ENCODE peak calls at places on chromosome 15, in eight cellular contexts. One of them, this sample, is unnamed.

GRCh38 chr15:94252223-94252766 is 20.9 kb downstream of the MCTP2 start:
- DNase-seq in fibroblast of the aortic adventitia: no peak
- DNase-seq in AG04450: no peak
- DNase-seq in choroid plexus epithelial cell: no peak
- DNase-seq in hepatocyte: no peak
- DNase-seq in A549: no peak
- DNase-seq in left ventricle myocardium inferior: no peak
- DNase-seq in fibroblast of mammary gland: no peak
- DNase-seq in this sample: no peak

GRCh38 chr15:37933685-37934084 is 755 bp upstream of the TMCO5A start:
- DNase-seq in fibroblast of the aortic adventitia: peak
- DNase-seq in AG04450: peak
- DNase-seq in choroid plexus epithelial cell: peak
- DNase-seq in hepatocyte: peak
- DNase-seq in A549: no peak
- DNase-seq in left ventricle myocardium inferior: no peak
- DNase-seq in fibroblast of mammary gland: peak
- DNase-seq in this sample: peak

GRCh38 chr15:90306560-90306959 is 41.1 kb downstream of the NGRN start:
- DNase-seq in fibroblast of the aortic adventitia: no peak
- DNase-seq in AG04450: no peak
- DNase-seq in choroid plexus epithelial cell: peak
- DNase-seq in hepatocyte: no peak
- DNase-seq in A549: no peak
- DNase-seq in left ventricle myocardium inferior: no peak
- DNase-seq in fibroblast of mammary gland: no peak
- DNase-seq in this sample: no peak

GRCh38 chr15:45199136-45199810 is 11.5 kb upstream of the SHF start:
- DNase-seq in fibroblast of the aortic adventitia: no peak
- DNase-seq in AG04450: no peak
- DNase-seq in choroid plexus epithelial cell: no peak
- DNase-seq in hepatocyte: no peak
- DNase-seq in A549: no peak
- DNase-seq in left ventricle myocardium inferior: no peak
- DNase-seq in fibroblast of mammary gland: no peak
- DNase-seq in this sample: peak

GRCh38 chr15:56759450-56759845 is 26.1 kb upstream of the ZNF280D start:
- DNase-seq in fibroblast of the aortic adventitia: peak
- DNase-seq in AG04450: peak
- DNase-seq in choroid plexus epithelial cell: peak
- DNase-seq in hepatocyte: no peak
- DNase-seq in A549: no peak
- DNase-seq in left ventricle myocardium inferior: peak
- DNase-seq in fibroblast of mammary gland: peak
- DNase-seq in this sample: peak

GRCh38 chr15:65085990-65086679 is 9.6 kb downstream of the KBTBD13 start:
- DNase-seq in fibroblast of the aortic adventitia: no peak
- DNase-seq in AG04450: no peak
- DNase-seq in choroid plexus epithelial cell: peak
- DNase-seq in hepatocyte: peak
- DNase-seq in A549: peak
- DNase-seq in left ventricle myocardium inferior: no peak
- DNase-seq in fibroblast of mammary gland: no peak
- DNase-seq in this sample: no peak

GRCh38 chr15:96336643-96337353 is 6.3 kb downstream of the NR2F2 start:
- DNase-seq in fibroblast of the aortic adventitia: no peak
- DNase-seq in AG04450: no peak
- DNase-seq in choroid plexus epithelial cell: peak
- DNase-seq in hepatocyte: no peak
- DNase-seq in A549: no peak
- DNase-seq in left ventricle myocardium inferior: no peak
- DNase-seq in fibroblast of mammary gland: peak
- DNase-seq in this sample: no peak

GRCh38 chr15:29677450-29677849 is 144.8 kb downstream of the TJP1 start:
- DNase-seq in fibroblast of the aortic adventitia: no peak
- DNase-seq in AG04450: no peak
- DNase-seq in choroid plexus epithelial cell: no peak
- DNase-seq in hepatocyte: no peak
- DNase-seq in A549: no peak
- DNase-seq in left ventricle myocardium inferior: no peak
- DNase-seq in fibroblast of mammary gland: no peak
- DNase-seq in this sample: no peak

GRCh38 chr15:90901799-90902655 is 1.1 kb upstream of the MAN2A2 start:
- DNase-seq in fibroblast of the aortic adventitia: peak
- DNase-seq in AG04450: no peak
- DNase-seq in choroid plexus epithelial cell: peak
- DNase-seq in hepatocyte: peak
- DNase-seq in A549: peak
- DNase-seq in left ventricle myocardium inferior: peak
- DNase-seq in fibroblast of mammary gland: peak
- DNase-seq in this sample: peak

GRCh38 chr15:48888209-48888608 is 10.3 kb downstream of the EID1 start:
- DNase-seq in fibroblast of the aortic adventitia: no peak
- DNase-seq in AG04450: no peak
- DNase-seq in choroid plexus epithelial cell: no peak
- DNase-seq in hepatocyte: no peak
- DNase-seq in A549: no peak
- DNase-seq in left ventricle myocardium inferior: no peak
- DNase-seq in fibroblast of mammary gland: no peak
- DNase-seq in this sample: no peak

GRCh38 chr15:98562361-98562791 is 86.0 kb upstream of the IGF1R start:
- DNase-seq in fibroblast of the aortic adventitia: no peak
- DNase-seq in AG04450: no peak
- DNase-seq in choroid plexus epithelial cell: no peak
- DNase-seq in hepatocyte: no peak
- DNase-seq in A549: no peak
- DNase-seq in left ventricle myocardium inferior: no peak
- DNase-seq in fibroblast of mammary gland: no peak
- DNase-seq in this sample: no peak

GRCh38 chr15:40930430-40931299 is 1.5 kb downstream of the DLL4 start:
- DNase-seq in fibroblast of the aortic adventitia: peak
- DNase-seq in AG04450: no peak
- DNase-seq in choroid plexus epithelial cell: peak
- DNase-seq in hepatocyte: peak
- DNase-seq in A549: no peak
- DNase-seq in left ventricle myocardium inferior: peak
- DNase-seq in fibroblast of mammary gland: no peak
- DNase-seq in this sample: no peak

GRCh38 chr15:100732359-100733055 is 130.1 kb downstream of the ASB7 start:
- DNase-seq in fibroblast of the aortic adventitia: peak
- DNase-seq in AG04450: no peak
- DNase-seq in choroid plexus epithelial cell: no peak
- DNase-seq in hepatocyte: no peak
- DNase-seq in A549: no peak
- DNase-seq in left ventricle myocardium inferior: no peak
- DNase-seq in fibroblast of mammary gland: no peak
- DNase-seq in this sample: no peak

GRCh38 chr15:67064607-67065530 is 533 bp upstream of the SMAD3 start:
- DNase-seq in fibroblast of the aortic adventitia: no peak
- DNase-seq in AG04450: no peak
- DNase-seq in choroid plexus epithelial cell: no peak
- DNase-seq in hepatocyte: peak
- DNase-seq in A549: no peak
- DNase-seq in left ventricle myocardium inferior: peak
- DNase-seq in fibroblast of mammary gland: no peak
- DNase-seq in this sample: peak

GRCh38 chr15:95880630-95881029 is 449.9 kb upstream of the NR2F2 start:
- DNase-seq in fibroblast of the aortic adventitia: no peak
- DNase-seq in AG04450: no peak
- DNase-seq in choroid plexus epithelial cell: no peak
- DNase-seq in hepatocyte: no peak
- DNase-seq in A549: no peak
- DNase-seq in left ventricle myocardium inferior: no peak
- DNase-seq in fibroblast of mammary gland: peak
- DNase-seq in this sample: no peak

DNA sequence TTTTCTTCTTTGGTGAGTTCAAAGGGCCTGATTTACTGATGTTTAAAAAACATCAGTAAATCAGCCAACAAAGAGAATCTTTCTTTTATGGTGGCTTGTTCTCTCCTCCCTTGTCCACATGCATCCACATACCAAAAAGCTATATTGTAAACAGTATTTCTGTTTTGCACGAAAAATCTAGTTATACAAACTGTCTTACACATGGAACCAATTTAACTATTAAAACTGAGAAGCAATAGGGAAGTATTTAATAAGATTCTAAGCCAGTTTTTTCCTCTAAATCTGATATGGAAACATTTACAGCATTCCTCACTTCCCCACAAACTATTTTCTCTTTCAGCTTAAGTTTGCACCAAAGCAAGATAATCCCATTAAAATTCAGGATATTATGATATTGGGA is 110.8 kb upstream of the ICE2 start:
- DNase-seq in fibroblast of the aortic adventitia: no peak
- DNase-seq in AG04450: no peak
- DNase-seq in choroid plexus epithelial cell: no peak
- DNase-seq in hepatocyte: no peak
- DNase-seq in A549: no peak
- DNase-seq in left ventricle myocardium inferior: no peak
- DNase-seq in fibroblast of mammary gland: no peak
- DNase-seq in this sample: no peak
- H3K4me3 ChIP-seq in fibroblast of the aortic adventitia: no peak
- H3K4me3 ChIP-seq in AG04450: no peak
- H3K4me3 ChIP-seq in choroid plexus epithelial cell: no peak
- H3K4me3 ChIP-seq in hepatocyte: no peak
- H3K4me3 ChIP-seq in A549: no peak
- H3K4me3 ChIP-seq in left ventricle myocardium inferior: peak
- H3K4me3 ChIP-seq in fibroblast of mammary gland: no peak
- H3K4me3 ChIP-seq in this sample: no peak

GRCh38 chr15:76064375-76064774 is 4.6 kb downstream of the TMEM266 start:
- DNase-seq in fibroblast of the aortic adventitia: no peak
- DNase-seq in AG04450: no peak
- DNase-seq in choroid plexus epithelial cell: no peak
- DNase-seq in hepatocyte: no peak
- DNase-seq in A549: no peak
- DNase-seq in left ventricle myocardium inferior: no peak
- DNase-seq in fibroblast of mammary gland: no peak
- DNase-seq in this sample: no peak

GRCh38 chr15:76061700-76062099 is 1.9 kb downstream of the TMEM266 start:
- DNase-seq in fibroblast of the aortic adventitia: no peak
- DNase-seq in AG04450: no peak
- DNase-seq in choroid plexus epithelial cell: no peak
- DNase-seq in hepatocyte: no peak
- DNase-seq in A549: no peak
- DNase-seq in left ventricle myocardium inferior: no peak
- DNase-seq in fibroblast of mammary gland: no peak
- DNase-seq in this sample: no peak

GRCh38 chr15:76065793-76066192 is 6.0 kb downstream of the TMEM266 start:
- DNase-seq in fibroblast of the aortic adventitia: no peak
- DNase-seq in AG04450: no peak
- DNase-seq in choroid plexus epithelial cell: no peak
- DNase-seq in hepatocyte: no peak
- DNase-seq in A549: no peak
- DNase-seq in left ventricle myocardium inferior: no peak
- DNase-seq in fibroblast of mammary gland: no peak
- DNase-seq in this sample: no peak

GRCh38 chr15:76062282-76062681 is 2.5 kb downstream of the TMEM266 start:
- DNase-seq in fibroblast of the aortic adventitia: no peak
- DNase-seq in AG04450: no peak
- DNase-seq in choroid plexus epithelial cell: peak
- DNase-seq in hepatocyte: no peak
- DNase-seq in A549: no peak
- DNase-seq in left ventricle myocardium inferior: no peak
- DNase-seq in fibroblast of mammary gland: no peak
- DNase-seq in this sample: no peak

GRCh38 chr15:76065267-76065666 is 5.5 kb downstream of the TMEM266 start:
- DNase-seq in fibroblast of the aortic adventitia: no peak
- DNase-seq in AG04450: no peak
- DNase-seq in choroid plexus epithelial cell: no peak
- DNase-seq in hepatocyte: no peak
- DNase-seq in A549: no peak
- DNase-seq in left ventricle myocardium inferior: no peak
- DNase-seq in fibroblast of mammary gland: no peak
- DNase-seq in this sample: no peak
- H3K4me3 ChIP-seq in fibroblast of the aortic adventitia: no peak
- H3K4me3 ChIP-seq in AG04450: no peak
- H3K4me3 ChIP-seq in choroid plexus epithelial cell: no peak
- H3K4me3 ChIP-seq in hepatocyte: no peak
- H3K4me3 ChIP-seq in A549: no peak
- H3K4me3 ChIP-seq in left ventricle myocardium inferior: no peak
- H3K4me3 ChIP-seq in fibroblast of mammary gland: no peak
- H3K4me3 ChIP-seq in this sample: no peak

DNA sequence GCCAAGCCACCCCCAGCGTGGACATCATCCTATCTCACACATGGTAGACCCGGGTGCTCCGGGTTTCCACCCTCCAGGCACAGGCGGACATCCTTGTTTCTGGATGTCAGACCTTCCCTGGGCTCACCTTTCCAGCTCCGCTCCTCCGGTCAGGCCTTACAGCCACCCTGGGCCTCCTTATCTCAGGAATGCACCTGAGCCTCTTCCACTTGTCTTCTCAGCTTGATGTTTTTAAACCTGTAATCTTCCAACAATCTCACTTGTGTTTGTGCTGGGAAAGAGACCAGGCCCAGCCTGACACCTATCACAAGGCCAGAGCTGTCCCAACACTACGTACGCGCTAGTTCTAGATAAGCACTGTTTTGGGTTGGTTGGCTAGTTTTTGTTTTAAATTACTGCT is 53.9 kb downstream of the NIPA2 start:
- DNase-seq in fibroblast of the aortic adventitia: no peak
- DNase-seq in AG04450: no peak
- DNase-seq in choroid plexus epithelial cell: no peak
- DNase-seq in hepatocyte: peak
- DNase-seq in A549: no peak
- DNase-seq in left ventricle myocardium inferior: peak
- DNase-seq in fibroblast of mammary gland: no peak
- DNase-seq in this sample: no peak
- H3K4me3 ChIP-seq in fibroblast of the aortic adventitia: no peak
- H3K4me3 ChIP-seq in AG04450: no peak
- H3K4me3 ChIP-seq in choroid plexus epithelial cell: no peak
- H3K4me3 ChIP-seq in hepatocyte: no peak
- H3K4me3 ChIP-seq in A549: no peak
- H3K4me3 ChIP-seq in left ventricle myocardium inferior: no peak
- H3K4me3 ChIP-seq in fibroblast of mammary gland: no peak
- H3K4me3 ChIP-seq in this sample: no peak

GRCh38 chr15:36601497-36601932 is 22.1 kb downstream of the CDIN1 start:
- DNase-seq in fibroblast of the aortic adventitia: peak
- DNase-seq in AG04450: peak
- DNase-seq in choroid plexus epithelial cell: peak
- DNase-seq in hepatocyte: peak
- DNase-seq in A549: no peak
- DNase-seq in left ventricle myocardium inferior: peak
- DNase-seq in fibroblast of mammary gland: peak
- DNase-seq in this sample: no peak

GRCh38 chr15:36595625-36596024 is 16.2 kb downstream of the CDIN1 start:
- DNase-seq in fibroblast of the aortic adventitia: no peak
- DNase-seq in AG04450: no peak
- DNase-seq in choroid plexus epithelial cell: no peak
- DNase-seq in hepatocyte: no peak
- DNase-seq in A549: no peak
- DNase-seq in left ventricle myocardium inferior: no peak
- DNase-seq in fibroblast of mammary gland: no peak
- DNase-seq in this sample: no peak

GRCh38 chr15:36599824-36600365 is 20.5 kb downstream of the CDIN1 start:
- DNase-seq in fibroblast of the aortic adventitia: no peak
- DNase-seq in AG04450: no peak
- DNase-seq in choroid plexus epithelial cell: no peak
- DNase-seq in hepatocyte: no peak
- DNase-seq in A549: no peak
- DNase-seq in left ventricle myocardium inferior: no peak
- DNase-seq in fibroblast of mammary gland: no peak
- DNase-seq in this sample: no peak

GRCh38 chr15:36596915-36597314 is 17.5 kb downstream of the CDIN1 start:
- DNase-seq in fibroblast of the aortic adventitia: no peak
- DNase-seq in AG04450: no peak
- DNase-seq in choroid plexus epithelial cell: no peak
- DNase-seq in hepatocyte: no peak
- DNase-seq in A549: no peak
- DNase-seq in left ventricle myocardium inferior: no peak
- DNase-seq in fibroblast of mammary gland: no peak
- DNase-seq in this sample: no peak

GRCh38 chr15:36598529-36599177 is 19.2 kb downstream of the CDIN1 start:
- DNase-seq in fibroblast of the aortic adventitia: peak
- DNase-seq in AG04450: no peak
- DNase-seq in choroid plexus epithelial cell: peak
- DNase-seq in hepatocyte: no peak
- DNase-seq in A549: no peak
- DNase-seq in left ventricle myocardium inferior: no peak
- DNase-seq in fibroblast of mammary gland: no peak
- DNase-seq in this sample: no peak
- H3K4me3 ChIP-seq in fibroblast of the aortic adventitia: no peak
- H3K4me3 ChIP-seq in AG04450: no peak
- H3K4me3 ChIP-seq in choroid plexus epithelial cell: no peak
- H3K4me3 ChIP-seq in hepatocyte: no peak
- H3K4me3 ChIP-seq in A549: no peak
- H3K4me3 ChIP-seq in left ventricle myocardium inferior: peak
- H3K4me3 ChIP-seq in fibroblast of mammary gland: no peak
- H3K4me3 ChIP-seq in this sample: no peak